ENCODE peak calls at places on chromosomes 3 and 15, in eight cellular contexts. M is spleen, V is astrocyte, E is small intestine, A is GM12878, G is uterus, P is ovary, N is fibroblast of lung. R is an unnamed sample.

GRCh38 chr15:51227967-51228783 is 110.2 kb downstream of the CYP19A1 start:
- DNase-seq in A (peak; percentile 76), P (no peak), N (peak; percentile 88), G (no peak), M (no peak), E (peak; percentile 18), V (peak; percentile 85), R (no peak)

GRCh38 chr3:121979734-121980449 is 42.2 kb downstream of the ILDR1 start:
- DNase-seq in G (no peak), E (peak; percentile 58), A (no peak), P (no peak), V (no peak), N (no peak), M (no peak), R (no peak)

GRCh38 chr3:51471775-51472652 is 27.8 kb downstream of the DCAF1 start:
- DNase-seq in A (no peak), V (peak; percentile 2), G (no peak), E (no peak), M (no peak), P (no peak), N (no peak), R (no peak)

GRCh38 chr3:181567446-181568075 is 144.2 kb upstream of the SOX2 start:
- DNase-seq in G (no peak), A (no peak), N (no peak), P (no peak), V (peak; percentile 69), M (no peak), E (no peak), R (no peak)

GRCh38 chr3:43648957-43649356 is 27.1 kb upstream of the ANO10 start:
- DNase-seq in P (no peak), G (no peak), E (no peak), V (no peak), A (no peak), M (no peak), N (no peak), R (no peak)

GRCh38 chr3:162122405-162122804 is 625.8 kb downstream of the OTOL1 start:
- DNase-seq in V (no peak), E (no peak), G (no peak), A (no peak), P (no peak), N (peak; percentile 58), M (no peak), R (no peak)

GRCh38 chr3:160667452-160667851 is 9.5 kb upstream of the ARL14 start:
- DNase-seq in G (no peak), N (peak; percentile 43), P (no peak), A (no peak), M (no peak), V (peak; percentile 79), E (peak; percentile 99), R (no peak)

GRCh38 chr3:53880396-53881345 is 1.3 kb downstream of the ACTR8 start:
- DNase-seq in M (no peak), V (peak; percentile 44), N (no peak), G (no peak), A (no peak), P (no peak), E (no peak), R (no peak)

GRCh38 chr3:26960382-26960781 is 337.8 kb downstream of the LRRC3B start:
- DNase-seq in G (no peak), N (no peak), M (no peak), V (no peak), P (no peak), A (no peak), E (no peak), R (no peak)

GRCh38 chr3:107752202-107752990 is 229.6 kb downstream of the BBX start:
- DNase-seq in M (no peak), V (peak; percentile 9), E (peak; percentile 22), G (no peak), N (peak; percentile 51), P (no peak), A (no peak), R (peak; percentile 31)

GRCh38 chr15:31367730-31368344 is 41.2 kb downstream of the KLF13 start:
- DNase-seq in G (no peak), N (no peak), E (no peak), V (no peak), A (no peak), M (peak; percentile 86), P (no peak), R (no peak)

GRCh38 chr3:82000773-82001172 is 239.3 kb upstream of the GBE1 start:
- DNase-seq in G (no peak), E (no peak), P (no peak), N (no peak), A (no peak), V (peak; percentile 13), M (no peak), R (no peak)

GRCh38 chr3:53120336-53120735 is 9.9 kb downstream of the RFT1 start:
- DNase-seq in M (no peak), N (no peak), V (no peak), G (no peak), P (no peak), A (no peak), E (no peak), R (no peak)

GRCh38 chr15:33154366-33155166 is 39.9 kb downstream of the FMN1 start:
- DNase-seq in E (no peak), A (no peak), M (no peak), V (peak; percentile 87), N (peak; percentile 87), P (no peak), G (no peak), R (no peak)

GRCh38 chr3:36852071-36852470 is 87.7 kb upstream of the DCLK3 start:
- DNase-seq in N (no peak), M (no peak), P (no peak), A (no peak), G (no peak), E (no peak), V (peak; percentile 28), R (no peak)

GRCh38 chr3:112365636-112366035 is 32.7 kb downstream of the CD200 start:
- DNase-seq in V (peak; percentile 48), N (no peak), G (no peak), E (no peak), A (no peak), M (no peak), P (no peak), R (no peak)

GRCh38 chr3:112605285-112605684 is 35.7 kb downstream of the CCDC80 start:
- DNase-seq in N (peak; percentile 95), V (peak; percentile 98), P (no peak), A (no peak), G (no peak), M (no peak), E (no peak), R (no peak)

GRCh38 chr3:123508176-123508575 is 59.3 kb upstream of the ADCY5 start:
- DNase-seq in P (no peak), M (no peak), G (no peak), A (no peak), E (no peak), N (no peak), V (no peak), R (no peak)

GRCh38 chr15:66734961-66735908 is 33.2 kb downstream of the SMAD6 start:
- DNase-seq in G (no peak), E (no peak), P (no peak), A (no peak), M (no peak), N (no peak), V (no peak), R (no peak)

GRCh38 chr3:118991775-118992174 is 42.9 kb downstream of the IGSF11 start:
- DNase-seq in E (no peak), M (no peak), G (no peak), A (no peak), N (no peak), V (no peak), P (peak; percentile 71), R (no peak)

GRCh38 chr15:100997442-100997841 is 78.3 kb downstream of the LRRK1 start:
- DNase-seq in P (no peak), G (no peak), N (peak; percentile 47), A (no peak), M (no peak), E (no peak), V (no peak), R (no peak)

GRCh38 chr3:48555231-48555948 is 1.2 kb downstream of the PFKFB4 start:
- DNase-seq in A (no peak), V (no peak), P (no peak), N (no peak), M (peak; percentile 65), G (no peak), E (peak; percentile 55), R (no peak)
- H3K4me3 ChIP-seq in A (peak overlapping the region; percentile 91), V (no peak overlapping the region), P (no peak overlapping the region), N (no peak overlapping the region), M (no peak overlapping the region), G (no peak overlapping the region), E (peak overlapping the region; percentile 84), R (no peak overlapping the region)

GRCh38 chr3:45566205-45566604 is 28.3 kb upstream of the LIMD1 start:
- DNase-seq in N (no peak), M (no peak), A (no peak), V (no peak), P (no peak), G (no peak), E (no peak), R (no peak)

GRCh38 chr3:45565341-45565740 is 29.2 kb upstream of the LIMD1 start:
- DNase-seq in N (no peak), A (no peak), G (no peak), V (no peak), P (no peak), M (no peak), E (no peak), R (no peak)

GRCh38 chr3:45566951-45567411 is 27.6 kb upstream of the LIMD1 start:
- DNase-seq in N (no peak), V (no peak), P (no peak), G (no peak), A (no peak), E (no peak), M (no peak), R (no peak)

GRCh38 chr3:45562027-45562426 is 32.5 kb upstream of the LIMD1 start:
- DNase-seq in N (no peak), E (no peak), V (no peak), G (no peak), P (no peak), A (no peak), M (no peak), R (no peak)

GRCh38 chr3:45564172-45564571 is 30.4 kb upstream of the LIMD1 start:
- DNase-seq in A (no peak), G (no peak), V (no peak), N (no peak), M (no peak), P (no peak), E (no peak), R (no peak)
- H3K4me1 ChIP-seq in A (peaks cover 54% of the 10 kb centered on the region), G (no peaks in the 10 kb centered on the region), V (no peaks in the 10 kb centered on the region), N (peaks cover 9% of the 10 kb centered on the region), M (peaks cover 17% of the 10 kb centered on the region), P (peaks cover 11% of the 10 kb centered on the region), E (no peaks in the 10 kb centered on the region), R (peaks cover 13% of the 10 kb centered on the region)

GRCh38 chr15:90381515-90381914 is 6.5 kb upstream of the IQGAP1 start:
- DNase-seq in E (no peak), G (no peak), N (no peak), V (no peak), P (no peak), M (no peak), A (no peak), R (no peak)
- H3K4me3 ChIP-seq in E (no peak overlapping the region), G (no peak overlapping the region), N (no peak overlapping the region), V (no peak overlapping the region), P (no peak overlapping the region), M (no peak overlapping the region), A (no peak overlapping the region), R (no peak overlapping the region)

DNA sequence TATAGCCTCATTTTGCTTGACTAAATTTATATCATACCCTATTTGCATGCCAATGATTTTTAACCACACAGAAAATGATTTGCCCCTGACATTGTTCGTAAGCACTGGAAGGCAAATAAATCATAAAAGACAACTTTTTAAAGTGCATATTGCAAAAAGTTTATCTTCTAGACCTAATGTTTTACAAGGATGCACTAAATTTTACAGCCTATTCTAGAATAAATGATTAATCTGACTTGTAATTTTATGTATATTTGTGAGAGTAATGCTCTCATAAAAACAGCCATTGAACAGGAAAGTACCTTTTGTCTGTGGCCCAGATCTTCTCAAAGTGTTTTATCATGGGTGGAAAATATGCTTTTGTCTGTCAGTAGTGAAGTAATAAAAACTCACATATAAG is 546.6 kb downstream of the EPHA3 start:
- DNase-seq in M (no peak), E (no peak), A (no peak), P (no peak), V (no peak), N (no peak), G (no peak), R (no peak)
- H3K4me1 ChIP-seq in M (no peaks in the 10 kb centered on the region), E (no peaks in the 10 kb centered on the region), A (no peaks in the 10 kb centered on the region), P (no peaks in the 10 kb centered on the region), V (no peaks in the 10 kb centered on the region), N (no peaks in the 10 kb centered on the region), G (no peaks in the 10 kb centered on the region), R (no peaks in the 10 kb centered on the region)